ENCODE peak calls at places on chromosome 20, in four cellular contexts. C is HFF-Myc, F is heart left ventricle, K is brain microvascular endothelial cell. I is an unnamed sample.

GRCh38 chr20:59222982-59223610 is 59.5 kb downstream of the ZNF831 start:
- DNase-seq in C (no peak), F (no peak), K (no peak), I (no peak)

GRCh38 chr20:48011025-48011424 is 225.7 kb upstream of the SULF2 start:
- DNase-seq in C (no peak), F (no peak), K (no peak), I (no peak)

GRCh38 chr20:33338465-33339258 is 55.6 kb downstream of the BPIFB1 start:
- DNase-seq in C (no peak), F (no peak), K (no peak), I (no peak)

GRCh38 chr20:48215536-48215935 is 430.3 kb upstream of the SULF2 start:
- DNase-seq in C (no peak), F (no peak), K (no peak), I (no peak)

GRCh38 chr20:49219924-49220831 is 962 bp downstream of the DDX27 start:
- DNase-seq in C (no peak), F (no peak), K (no peak), I (no peak)

GRCh38 chr20:37880726-37881591 is 22.0 kb upstream of the VSTM2L start:
- DNase-seq in C (no peak), F (peak), K (no peak), I (no peak)

GRCh38 chr20:37911838-37912273 is 8.9 kb downstream of the VSTM2L start:
- DNase-seq in C (peak), F (peak), K (no peak), I (no peak)

GRCh38 chr20:9051508-9051907 is 17.4 kb upstream of the PLCB4 start:
- DNase-seq in C (peak), F (no peak), K (peak), I (peak)

GRCh38 chr20:9253140-9253539 is 184.3 kb downstream of the PLCB4 start:
- DNase-seq in C (no peak), F (no peak), K (no peak), I (no peak)

GRCh38 chr20:50460608-50461268 is 49.4 kb upstream of the PTPN1 start:
- DNase-seq in C (peak), F (peak), K (peak), I (no peak)

GRCh38 chr20:60589624-60590023 is 631.4 kb downstream of the CDH26 start:
- DNase-seq in C (no peak), F (no peak), K (no peak), I (no peak)

DNA sequence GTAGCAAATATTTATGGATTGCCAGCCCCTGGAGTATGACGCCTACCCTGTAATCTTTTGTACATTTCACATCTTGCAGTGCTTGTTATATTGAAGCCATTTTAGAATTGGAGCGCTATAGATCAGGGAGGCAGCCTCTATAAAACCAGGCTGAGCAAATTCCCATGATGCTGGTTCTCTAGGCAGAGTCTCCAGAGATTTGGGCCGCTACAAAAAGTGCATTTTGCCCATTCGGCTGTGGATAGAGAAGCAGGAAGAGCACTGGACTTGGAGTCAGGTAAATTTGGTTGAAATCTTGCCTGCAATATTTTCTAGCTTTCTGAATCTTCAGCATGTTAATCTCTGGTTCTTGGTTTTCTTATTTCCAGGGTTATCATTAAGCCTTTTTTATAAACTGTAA is 2.0 kb downstream of the YWHAB start:
- DNase-seq in C (no peak), F (no peak), K (no peak), I (no peak)
- H3K4me3 ChIP-seq in C (peak), F (peak), K (peak), I (peak)

DNA sequence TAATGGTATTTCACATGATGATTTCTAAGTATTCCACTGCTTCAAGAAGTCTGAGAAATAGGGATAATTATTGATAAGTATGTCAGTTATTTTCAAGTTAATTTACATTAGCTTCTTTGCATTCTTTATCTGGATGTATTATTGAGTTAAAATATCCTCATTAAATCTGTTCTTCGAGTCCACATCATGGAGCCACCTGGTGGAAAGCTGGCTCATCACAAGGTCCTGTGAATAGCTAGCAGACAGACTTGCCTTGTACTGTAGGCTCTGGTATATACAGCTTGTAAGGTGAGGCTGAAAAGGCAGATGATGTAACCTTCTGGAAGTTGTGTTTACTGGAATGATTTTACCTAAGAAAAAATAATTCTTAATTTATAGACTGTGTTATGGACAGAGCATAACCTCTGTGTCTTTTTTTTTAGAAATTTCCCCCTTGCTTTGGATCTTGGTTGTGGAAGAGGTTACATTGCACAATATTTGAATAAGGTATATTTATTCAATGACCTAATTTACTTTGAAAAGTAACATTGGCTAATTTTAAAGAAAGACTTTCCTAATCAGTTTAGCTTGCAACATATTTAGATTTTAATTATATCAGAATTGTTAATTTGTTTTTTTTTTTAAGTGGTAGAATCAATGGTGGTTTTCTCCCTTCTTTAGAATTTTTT is 3.5 kb downstream of the NDUFAF5 start:
- DNase-seq in C (peak), F (peak), K (peak), I (no peak)
- TF ChIP-seq CTCF in C (peak), F (peak), K (peak), I (peak)

GRCh38 chr20:10447028-10447427 is 11.9 kb downstream of the SLX4IP start:
- DNase-seq in C (peak), F (no peak), K (peak), I (peak)
- H3K4me3 ChIP-seq in C (no peak), F (no peak), K (no peak), I (no peak)

GRCh38 chr20:34473262-34473883 is 42.8 kb upstream of the DYNLRB1 start:
- DNase-seq in C (peak), F (peak), K (peak), I (no peak)

GRCh38 chr20:34472246-34472925 is 43.8 kb upstream of the DYNLRB1 start:
- DNase-seq in C (peak), F (no peak), K (peak), I (peak)

GRCh38 chr20:34479627-34480026 is 36.6 kb upstream of the DYNLRB1 start:
- DNase-seq in C (no peak), F (no peak), K (no peak), I (no peak)

GRCh38 chr20:34475979-34476736 is 40.1 kb upstream of the DYNLRB1 start:
- DNase-seq in C (no peak), F (peak), K (no peak), I (no peak)
- TF ChIP-seq CTCF in C (peak), F (peak), K (peak), I (peak)

GRCh38 chr20:24337074-24337473 is 132.4 kb upstream of the SYNDIG1 start:
- DNase-seq in C (no peak), F (no peak), K (peak), I (no peak)
- H3K4me3 ChIP-seq in C (no peak), F (no peak), K (no peak), I (no peak)

DNA sequence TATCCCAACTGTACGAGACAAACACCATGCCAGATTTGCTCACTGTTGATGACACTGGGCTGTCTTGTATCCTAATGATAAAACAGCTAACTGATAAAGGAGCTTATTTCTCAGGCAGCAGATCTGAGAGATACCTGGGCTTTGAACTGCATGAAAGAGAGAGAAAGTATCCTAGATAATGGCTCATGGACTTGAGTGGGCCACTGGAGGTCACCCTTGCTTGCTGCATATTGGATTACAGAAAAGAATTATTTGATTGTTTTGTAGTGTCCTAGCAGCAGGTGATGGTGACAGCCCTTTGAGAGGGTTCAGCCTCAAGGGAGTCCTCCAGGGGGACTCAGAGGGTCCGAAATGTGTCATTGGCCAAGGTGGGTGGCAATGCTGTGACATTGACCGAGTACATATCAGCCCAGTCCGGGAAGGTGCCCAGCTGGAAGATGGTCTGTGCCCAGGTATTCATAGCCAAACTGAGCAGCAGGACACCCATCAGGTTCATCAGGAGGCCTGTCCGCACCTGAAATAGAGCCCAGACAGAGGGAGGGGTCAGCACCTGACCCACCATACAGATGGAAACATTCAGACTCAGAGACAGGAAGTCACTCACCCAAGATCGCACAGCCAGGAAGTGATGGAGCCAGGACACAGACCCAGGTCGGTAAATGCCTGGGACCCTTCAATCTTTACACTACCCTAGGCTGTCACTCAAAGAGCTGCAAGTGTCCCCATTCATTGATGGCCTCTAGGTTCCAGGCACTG is 9.4 kb upstream of the OCSTAMP start:
- DNase-seq in C (no peak), F (no peak), K (no peak), I (no peak)
- TF ChIP-seq CTCF in C (no peak), F (no peak), K (no peak), I (no peak)

GRCh38 chr20:23088891-23089290 is 2.8 kb upstream of the CD93 start:
- DNase-seq in C (no peak), F (no peak), K (no peak), I (no peak)

GRCh38 chr20:23087587-23088275 is 1.6 kb upstream of the CD93 start:
- DNase-seq in C (no peak), F (no peak), K (no peak), I (no peak)

GRCh38 chr20:23086056-23086551 is at the start of gene CD93:
- DNase-seq in C (no peak), F (peak), K (peak), I (no peak)

GRCh38 chr20:23085415-23086055 is 589 bp downstream of the CD93 start:
- DNase-seq in C (no peak), F (no peak), K (no peak), I (no peak)

DNA sequence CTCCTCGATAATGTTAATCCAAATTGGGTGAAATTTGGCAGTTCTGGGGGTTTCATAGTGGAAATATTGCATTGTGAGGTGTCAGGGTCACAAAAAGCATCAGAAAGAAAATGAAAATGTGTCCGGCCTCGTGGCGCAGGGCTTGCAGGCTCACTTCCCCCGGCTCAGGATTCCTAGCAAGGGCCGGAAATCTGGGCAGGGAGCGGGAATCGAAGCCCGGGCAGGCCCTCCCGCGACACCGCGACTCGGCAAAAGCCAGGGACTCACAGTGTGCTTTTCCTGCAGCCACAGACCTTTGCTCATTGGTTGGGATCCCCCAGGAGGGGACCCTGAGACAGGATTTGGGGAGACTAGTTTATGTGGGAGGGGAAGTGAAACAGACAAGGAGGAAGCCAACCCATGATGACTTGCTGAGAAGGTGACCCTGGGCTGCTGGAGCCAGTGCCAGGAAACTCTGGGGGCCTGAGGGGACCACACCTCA is 847 bp upstream of the CD93 start:
- DNase-seq in C (no peak), F (peak), K (no peak), I (no peak)
- H3K4me3 ChIP-seq in C (no peak), F (peak), K (no peak), I (no peak)

GRCh38 chr20:14264869-14265268 is 72.5 kb downstream of the FLRT3 start:
- DNase-seq in C (peak), F (no peak), K (peak), I (peak)
- TF ChIP-seq CTCF in C (peak), F (peak), K (peak), I (peak)

I was measured in AG04449.